ENCODE peak calls at places on chromosome 18, in six cellular contexts. N, I, W, F, J and O are unnamed samples.

GRCh38 chr18:42706029-42706608 is 409.4 kb downstream of the RIT2 start:
- DNase-seq in N (no peak), J (no peak), I (no peak), W (no peak), F (no peak), O (no peak)

GRCh38 chr18:58618822-58619553 is 9.9 kb downstream of the ALPK2 start:
- DNase-seq in W (no peak), I (peak; percentile 84), N (no peak), J (no peak), F (no peak), O (no peak)

GRCh38 chr18:9661564-9661963 is 46.5 kb upstream of the RAB31 start:
- DNase-seq in W (no peak), N (no peak), J (no peak), F (no peak), I (no peak), O (no peak)

GRCh38 chr18:28541276-28541930 is 364.5 kb upstream of the CDH2 start:
- DNase-seq in J (peak; percentile 3), F (no peak), W (no peak), N (no peak), I (no peak), O (no peak)

GRCh38 chr18:79680100-79680879 is 687 bp downstream of the CTDP1 start:
- DNase-seq in J (peak; percentile 25), N (peak; percentile 14), W (peak; percentile 82), F (no peak), I (peak; percentile 78), O (peak; percentile 18)

GRCh38 chr18:51278045-51278649 is 80.7 kb upstream of the MEX3C start:
- DNase-seq in W (no peak), J (no peak), N (peak; percentile 34), F (no peak), I (peak; percentile 62), O (no peak)

GRCh38 chr18:23956483-23956882 is 58.1 kb upstream of the TTC39C start:
- DNase-seq in F (no peak), J (no peak), W (no peak), N (no peak), I (no peak), O (no peak)

GRCh38 chr18:23718243-23718720 is 29.0 kb downstream of the LAMA3 start:
- DNase-seq in I (no peak), F (peak; percentile 75), N (no peak), W (no peak), J (no peak), O (peak; percentile 47)

GRCh38 chr18:49621851-49622351 is 60.0 kb downstream of the LIPG start:
- DNase-seq in I (no peak), N (no peak), J (no peak), F (no peak), W (no peak), O (no peak)

GRCh38 chr18:75016025-75016717 is 192.8 kb downstream of the PTGR3 start:
- DNase-seq in W (no peak), J (no peak), N (no peak), I (no peak), F (no peak), O (no peak)

GRCh38 chr18:79395761-79396404 is at the start of gene NFATC1:
- DNase-seq in N (no peak), W (peak; percentile 97), F (peak; percentile 22), I (peak; percentile 84), J (peak; percentile 89), O (no peak)

GRCh38 chr18:79904357-79905147 is 46.9 kb downstream of the SLC66A2 start:
- DNase-seq in W (peak; percentile 78), I (no peak), N (no peak), J (no peak), F (no peak), O (no peak)

GRCh38 chr18:21443776-21444464 is 156.6 kb downstream of the ESCO1 start:
- DNase-seq in N (no peak), J (no peak), F (no peak), W (no peak), I (no peak), O (no peak)

GRCh38 chr18:79870369-79871025 is 72.8 kb downstream of the KCNG2 start:
- DNase-seq in N (no peak), J (no peak), F (no peak), I (peak; percentile 41), W (no peak), O (no peak)

GRCh38 chr18:48279312-48279711 is 129.9 kb downstream of the ZBTB7C start:
- DNase-seq in W (no peak), I (no peak), N (no peak), F (no peak), J (no peak), O (no peak)

GRCh38 chr18:2515408-2515807 is 55.9 kb downstream of the METTL4 start:
- DNase-seq in I (no peak), N (no peak), F (peak; percentile 70), J (no peak), W (no peak), O (peak; percentile 79)

GRCh38 chr18:27017901-27018500 is 152.5 kb upstream of the AQP4 start:
- DNase-seq in I (peak; percentile 40), N (peak; percentile 2), F (no peak), W (no peak), J (no peak), O (no peak)

GRCh38 chr18:58525517-58525916 is 103.4 kb downstream of the ALPK2 start:
- DNase-seq in J (no peak), W (no peak), F (no peak), N (no peak), I (no peak), O (no peak)

GRCh38 chr18:23378470-23378764 is 74.7 kb upstream of the RIOK3 start:
- DNase-seq in J (no peak), F (no peak), N (no peak), W (no peak), I (no peak), O (no peak)

GRCh38 chr18:3579701-3580100 is 129.7 kb downstream of the TGIF1 start:
- DNase-seq in F (peak; percentile 93), W (no peak), J (no peak), I (no peak), N (no peak), O (peak; percentile 62)

GRCh38 chr18:23969664-23970063 is 44.9 kb upstream of the TTC39C start:
- DNase-seq in N (no peak), J (no peak), I (no peak), F (no peak), W (no peak), O (no peak)

GRCh38 chr18:63783394-63783793 is 8.2 kb downstream of the SERPINB7 start:
- DNase-seq in I (no peak), W (no peak), J (no peak), N (no peak), F (no peak), O (no peak)

GRCh38 chr18:63681449-63682381 is 20.0 kb upstream of the SERPINB3 start:
- DNase-seq in F (no peak), W (no peak), J (no peak), I (no peak), N (no peak), O (no peak)

GRCh38 chr18:6553234-6553900 is 138.7 kb upstream of the L3MBTL4 start:
- DNase-seq in J (no peak), N (no peak), W (no peak), I (no peak), F (no peak), O (no peak)

GRCh38 chr18:61742555-61743429 is 150.0 kb downstream of the RNF152 start:
- DNase-seq in N (no peak), I (no peak), F (no peak), W (no peak), J (peak; percentile 86), O (no peak)

GRCh38 chr18:45962461-45962860 is 4.7 kb downstream of the EPG5 start:
- DNase-seq in N (no peak), J (no peak), W (no peak), F (no peak), I (no peak), O (peak; percentile 45)

GRCh38 chr18:79577451-79578395 is 101.9 kb upstream of the CTDP1 start:
- DNase-seq in F (no peak), W (peak; percentile 76), I (no peak), N (no peak), J (no peak), O (no peak)

GRCh38 chr18:52481116-52481515 is 141.1 kb downstream of the DCC start:
- DNase-seq in N (no peak), W (no peak), I (no peak), J (no peak), F (no peak), O (no peak)

GRCh38 chr18:48732767-48733424 is 194.1 kb downstream of the CTIF start:
- DNase-seq in J (no peak), N (no peak), I (no peak), F (no peak), W (no peak), O (no peak)

GRCh38 chr18:45357681-45358470 is 257.4 kb upstream of the SLC14A2 start:
- DNase-seq in I (no peak), J (no peak), W (no peak), N (no peak), F (no peak), O (peak; percentile 16)

GRCh38 chr18:50986360-50987087 is 18.7 kb downstream of the ELAC1 start:
- DNase-seq in F (no peak), W (no peak), N (no peak), J (no peak), I (no peak), O (no peak)